ENCODE peak calls at places on chromosomes 6 and 20, in five cellular contexts. H is T-helper 2 cell, M is amniotic stem cell, K is SW 1271, S is activated gamma-delta T cell. E is an unnamed sample.

GRCh38 chr20:46568570-46569129 is 18.2 kb upstream of the OCSTAMP start:
- DNase-seq in H (no peak), M (no peak), K (no peak), S (no peak), E (no peak)

GRCh38 chr6:24721461-24722215 is 2.7 kb upstream of the C6orf62 start:
- DNase-seq in H (no peak), M (peak), K (no peak), S (peak), E (no peak)

GRCh38 chr20:21395666-21396044 is 1.7 kb downstream of the NKX2-4 start:
- DNase-seq in H (no peak), M (no peak), K (no peak), S (no peak), E (no peak)

GRCh38 chr6:146847426-146847825 is 248.7 kb downstream of the ADGB start:
- DNase-seq in H (no peak), M (no peak), K (no peak), S (no peak), E (no peak)

GRCh38 chr6:138404666-138405337 is 779 bp downstream of the HEBP2 start:
- DNase-seq in H (no peak), M (no peak), K (no peak), S (no peak), E (peak)

GRCh38 chr6:47152666-47153065 is 110.5 kb upstream of the ADGRF1 start:
- DNase-seq in H (no peak), M (no peak), K (no peak), S (no peak), E (no peak)

GRCh38 chr20:24411003-24411402 is 58.4 kb upstream of the SYNDIG1 start:
- DNase-seq in H (no peak), M (no peak), K (no peak), S (no peak), E (no peak)

GRCh38 chr6:156390621-156391378 is 386.4 kb upstream of the ARID1B start:
- DNase-seq in H (no peak), M (no peak), K (no peak), S (no peak), E (no peak)

GRCh38 chr20:14919473-14920157 is 582.2 kb upstream of the FLRT3 start:
- DNase-seq in H (no peak), M (no peak), K (no peak), S (no peak), E (no peak)

GRCh38 chr6:45691426-45691825 is 313.7 kb upstream of the SUPT3H start:
- DNase-seq in H (no peak), M (no peak), K (no peak), S (no peak), E (no peak)

GRCh38 chr6:108940741-108941140 is 92.5 kb downstream of the ARMC2 start:
- DNase-seq in H (no peak), M (no peak), K (no peak), S (no peak), E (no peak)

GRCh38 chr6:5180636-5181035 is 80.1 kb downstream of the LYRM4 start:
- DNase-seq in H (no peak), M (no peak), K (no peak), S (no peak), E (no peak)

GRCh38 chr20:61014486-61014885 is 237.6 kb upstream of the CDH4 start:
- DNase-seq in H (no peak), M (no peak), K (no peak), S (no peak), E (no peak)

GRCh38 chr6:4971851-4972250 is 32.0 kb downstream of the RPP40 start:
- DNase-seq in H (no peak), M (no peak), K (no peak), S (no peak), E (no peak)

GRCh38 chr6:49856282-49856681 is 10.1 kb downstream of the CRISP1 start:
- DNase-seq in H (no peak), M (no peak), K (no peak), S (no peak), E (no peak)

GRCh38 chr6:123994891-123995635 is 191.4 kb downstream of the NKAIN2 start:
- DNase-seq in H (no peak), M (no peak), K (no peak), S (no peak), E (no peak)

GRCh38 chr6:41191569-41191968 is 9.4 kb downstream of the TREML2 start:
- DNase-seq in H (peak), M (no peak), K (no peak), S (no peak), E (no peak)

GRCh38 chr20:58174708-58175287 is 53.7 kb downstream of the ANKRD60 start:
- DNase-seq in H (no peak), M (no peak), K (no peak), S (no peak), E (no peak)